ENCODE peak calls at places on chromosomes 2 and 18, in seven cellular contexts. I is adipocyte, L is left ventricle myocardium inferior, U is Peyer's patch, T is neural progenitor cell, C is esophagus squamous epithelium, R is stomach. Q is an unnamed sample.

GRCh38 chr18:71598374-71598773 is 945.8 kb downstream of the CBLN2 start:
- DNase-seq in I (no peak), L (no peak), U (no peak), T (no peak), C (no peak), R (no peak), Q (no peak)

GRCh38 chr2:58042486-58042970 is 4.1 kb upstream of the VRK2 start:
- DNase-seq in I (peak; percentile 71), L (no peak), U (no peak), T (no peak), C (no peak), R (no peak), Q (peak; percentile 22)

GRCh38 chr2:234905547-234906260 is 46.1 kb upstream of the SH3BP4 start:
- DNase-seq in I (no peak), L (no peak), U (no peak), T (no peak), C (no peak), R (no peak), Q (no peak)

GRCh38 chr2:113979172-113980128 is 89.6 kb downstream of the ACTR3 start:
- DNase-seq in I (no peak), L (no peak), U (no peak), T (no peak), C (no peak), R (no peak), Q (no peak)

GRCh38 chr2:219918929-219919328 is 291.5 kb downstream of the SLC4A3 start:
- DNase-seq in I (no peak), L (no peak), U (no peak), T (no peak), C (no peak), R (no peak), Q (no peak)

GRCh38 chr2:217628061-217628460 is 374.7 kb downstream of the TNS1 start:
- DNase-seq in I (no peak), L (no peak), U (no peak), T (no peak), C (no peak), R (no peak), Q (no peak)

GRCh38 chr2:121955313-121956211 is 200.1 kb downstream of the TSN start:
- DNase-seq in I (no peak), L (no peak), U (no peak), T (no peak), C (no peak), R (no peak), Q (no peak)

GRCh38 chr2:240620859-240621258 is 4.4 kb upstream of the GPR35 start:
- DNase-seq in I (no peak), L (no peak), U (no peak), T (no peak), C (no peak), R (no peak), Q (no peak)

GRCh38 chr2:180604077-180604476 is 376.3 kb upstream of the UBE2E3 start:
- DNase-seq in I (peak; percentile 10), L (no peak), U (no peak), T (peak; percentile 54), C (no peak), R (no peak), Q (no peak)

GRCh38 chr2:209495855-209496585 is 72.2 kb downstream of the MAP2 start:
- DNase-seq in I (peak; percentile 96), L (no peak), U (no peak), T (no peak), C (no peak), R (peak; percentile 44), Q (peak; percentile 82)

GRCh38 chr2:204234879-204235278 is 298.3 kb downstream of the ICOS start:
- DNase-seq in I (peak; percentile 2), L (no peak), U (no peak), T (no peak), C (no peak), R (no peak), Q (peak; percentile 76)

GRCh38 chr2:152825834-152826233 is 107.4 kb downstream of the ARL6IP6 start:
- DNase-seq in I (no peak), L (no peak), U (no peak), T (no peak), C (no peak), R (no peak), Q (no peak)

GRCh38 chr2:183037660-183038340 is 457 bp downstream of the NCKAP1 start:
- DNase-seq in I (peak; percentile 74), L (peak; percentile 51), U (peak; percentile 21), T (peak; percentile 76), C (no peak), R (no peak), Q (peak; percentile 51)

GRCh38 chr2:202583709-202584219 is 51.0 kb upstream of the FAM117B start:
- DNase-seq in I (no peak), L (no peak), U (no peak), T (no peak), C (no peak), R (no peak), Q (no peak)

GRCh38 chr2:11687736-11688135 is 17.7 kb upstream of the NTSR2 start:
- DNase-seq in I (no peak), L (no peak), U (no peak), T (no peak), C (no peak), R (no peak), Q (no peak)

GRCh38 chr2:66437055-66437454 is 2.1 kb downstream of the MEIS1 start:
- DNase-seq in I (peak; percentile 7), L (no peak), U (no peak), T (no peak), C (no peak), R (no peak), Q (no peak)

GRCh38 chr2:66436546-66436945 is 1.6 kb downstream of the MEIS1 start:
- DNase-seq in I (peak; percentile 1), L (no peak), U (no peak), T (no peak), C (no peak), R (no peak), Q (no peak)

GRCh38 chr2:66438498-66439290 is 3.8 kb downstream of the MEIS1 start:
- DNase-seq in I (no peak), L (no peak), U (no peak), T (no peak), C (no peak), R (no peak), Q (no peak)

GRCh38 chr2:66439291-66440010 is 4.5 kb downstream of the MEIS1 start:
- DNase-seq in I (no peak), L (peak; percentile 27), U (no peak), T (peak; percentile 66), C (no peak), R (no peak), Q (peak; percentile 48)

DNA sequence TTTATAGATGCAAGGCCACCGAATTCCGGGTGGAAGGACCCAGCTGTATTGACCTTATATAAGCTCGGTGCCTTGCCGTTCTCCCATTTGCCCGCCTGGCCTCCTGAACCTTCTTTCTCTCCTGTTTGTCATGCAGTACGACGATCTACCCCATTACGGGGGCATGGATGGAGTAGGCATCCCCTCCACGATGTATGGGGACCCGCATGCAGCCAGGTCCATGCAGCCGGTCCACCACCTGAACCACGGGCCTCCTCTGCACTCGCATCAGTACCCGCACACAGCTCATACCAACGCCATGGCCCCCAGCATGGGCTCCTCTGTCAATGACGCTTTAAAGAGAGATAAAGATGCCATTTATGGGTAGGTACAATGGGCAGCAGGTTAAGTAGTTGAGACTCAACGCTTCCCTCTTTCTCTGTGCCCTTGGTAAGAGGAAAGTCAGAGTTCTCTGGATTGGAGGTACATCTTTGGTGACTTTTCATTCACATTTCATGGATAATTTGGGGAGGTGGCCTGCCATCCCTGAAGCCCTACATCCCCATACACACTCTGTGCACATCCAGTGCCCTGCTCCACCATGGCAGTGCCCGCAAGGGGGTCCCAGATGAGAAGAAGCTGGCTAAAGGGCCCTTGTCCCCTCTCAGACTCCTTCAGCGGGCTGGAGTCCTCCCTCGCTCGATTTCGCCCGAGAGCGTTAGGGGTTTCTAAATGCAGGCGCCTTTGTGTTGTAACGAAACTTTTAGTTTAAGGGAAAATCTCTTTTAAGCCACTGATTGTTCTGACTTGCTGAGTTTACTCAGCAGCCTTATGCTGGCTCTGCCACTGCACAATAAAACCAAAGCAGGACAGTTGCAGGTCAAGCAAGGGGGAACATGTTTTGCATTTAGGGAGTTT is 2.9 kb downstream of the MEIS1 start:
- DNase-seq in I (no peak), L (peak; percentile 33), U (no peak), T (peak; percentile 77), C (no peak), R (no peak), Q (no peak)
- H3K27me3 ChIP-seq in I (no peaks in the 10 kb centered on the region), L (peaks cover 24% of the 10 kb centered on the region), U (no peaks in the 10 kb centered on the region), T (peaks cover 78% of the 10 kb centered on the region), C (no peaks in the 10 kb centered on the region), R (peaks cover 58% of the 10 kb centered on the region), Q (no peaks in the 10 kb centered on the region)

GRCh38 chr2:48249631-48250473 is 280.1 kb upstream of the STON1 start:
- DNase-seq in I (peak; percentile 71), L (no peak), U (no peak), T (no peak), C (no peak), R (no peak), Q (peak; percentile 34)
- H3K27me3 ChIP-seq in I (no peaks in the 10 kb centered on the region), L (no peaks in the 10 kb centered on the region), U (no peaks in the 10 kb centered on the region), T (no peaks in the 10 kb centered on the region), C (no peaks in the 10 kb centered on the region), R (no peaks in the 10 kb centered on the region), Q (no peaks in the 10 kb centered on the region)

DNA sequence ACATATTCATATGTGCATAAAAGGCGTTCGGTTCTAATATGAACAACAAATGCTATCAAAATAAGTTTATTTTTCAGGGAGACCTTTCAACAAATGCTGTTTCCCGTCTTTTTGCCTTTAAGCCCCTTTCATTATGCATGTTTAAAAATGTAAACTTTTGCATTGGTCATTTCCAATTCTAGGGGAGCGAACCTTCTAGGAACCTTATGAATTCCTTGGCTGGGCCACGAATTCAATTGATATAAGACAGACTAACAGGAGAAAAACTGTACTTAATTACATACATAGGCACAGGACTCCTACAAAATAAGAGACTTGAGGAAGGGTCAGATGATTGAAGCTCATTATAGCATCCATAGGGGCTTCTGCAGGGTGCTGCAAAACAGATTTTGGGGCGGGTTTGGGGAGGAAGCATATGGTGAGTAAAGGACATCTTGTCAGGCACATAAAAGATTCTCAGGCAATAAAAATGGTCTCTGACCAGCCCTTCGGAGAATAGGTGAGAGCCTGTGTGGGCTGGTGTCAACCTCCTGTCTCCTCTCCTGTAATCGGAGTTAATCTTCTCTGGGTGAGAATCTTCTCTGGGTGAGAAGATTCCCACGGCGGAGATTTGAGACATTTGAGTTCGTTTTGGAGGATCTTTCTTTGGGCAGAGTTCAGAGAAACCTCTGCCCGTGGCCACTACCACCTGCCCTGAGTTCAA is 1.7 kb downstream of the TNFRSF11A start:
- DNase-seq in I (no peak), L (no peak), U (no peak), T (no peak), C (no peak), R (no peak), Q (no peak)
- H3K27me3 ChIP-seq in I (peaks cover 44% of the 10 kb centered on the region), L (peaks cover 92% of the 10 kb centered on the region), U (no peaks in the 10 kb centered on the region), T (peaks cover 63% of the 10 kb centered on the region), C (no peaks in the 10 kb centered on the region), R (peaks cover 83% of the 10 kb centered on the region), Q (peaks cover 11% of the 10 kb centered on the region)

DNA sequence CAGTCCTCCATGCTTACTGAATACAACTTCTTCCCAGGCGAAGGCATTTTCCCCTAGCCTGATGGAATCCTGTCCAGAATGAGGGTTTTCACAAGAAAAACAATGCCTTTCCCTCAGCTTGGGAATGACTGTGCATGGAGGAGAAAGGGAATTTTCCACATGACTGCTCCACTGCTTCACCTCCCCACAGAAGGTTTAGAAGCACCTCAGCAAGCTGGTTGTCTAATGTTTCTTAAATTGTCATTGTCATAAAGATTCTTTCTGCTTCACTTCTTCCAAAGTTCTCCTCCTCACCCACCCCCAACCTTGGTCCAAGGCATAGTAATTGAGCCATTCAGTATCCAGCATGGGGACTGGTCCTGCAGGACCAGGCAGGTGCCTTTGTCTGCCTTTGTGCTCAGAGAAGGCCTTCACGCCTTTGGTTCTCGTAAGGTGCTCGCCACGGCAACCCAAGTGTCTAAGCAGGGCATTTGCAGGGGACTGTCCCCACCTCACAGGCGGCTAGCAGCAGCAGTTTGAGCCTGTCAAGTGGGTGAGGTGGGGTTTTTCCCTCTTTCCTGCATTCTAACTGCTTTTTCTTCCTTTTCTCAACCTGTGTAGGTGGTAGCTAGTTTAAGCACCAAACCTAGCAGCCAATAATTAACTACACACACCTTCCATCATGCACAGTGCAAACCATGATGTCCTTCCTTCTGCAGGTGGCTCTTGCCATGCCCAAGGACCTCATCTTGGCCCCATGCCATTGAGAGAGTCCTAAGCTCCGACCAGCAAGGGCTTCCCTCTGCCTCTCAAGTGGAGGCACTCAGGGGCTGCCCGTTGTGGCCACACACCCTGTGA is 65.7 kb upstream of the BCL2L11 start:
- DNase-seq in I (no peak), L (no peak), U (peak; percentile 26), T (peak; percentile 76), C (no peak), R (no peak), Q (no peak)
- H3K27me3 ChIP-seq in I (peaks cover 72% of the 10 kb centered on the region), L (peaks cover 9% of the 10 kb centered on the region), U (no peaks in the 10 kb centered on the region), T (no peaks in the 10 kb centered on the region), C (no peaks in the 10 kb centered on the region), R (peaks cover 10% of the 10 kb centered on the region), Q (peaks cover 9% of the 10 kb centered on the region)